ENCODE peak calls at places on chromosomes 4 and X, in nine cellular contexts. One of them, this sample, is unnamed. For H3K4me1, the result is how much of the 10 kb centered on the place peaks cover.

GRCh38 chr4:97016186-97016945 is 1126.9 kb downstream of the STPG2 start:
- DNase-seq in aorta: no peak
- DNase-seq in CD8-positive, alpha-beta T cell: no peak
- DNase-seq in lower lobe of right lung: no peak
- DNase-seq in colonic mucosa: no peak
- DNase-seq in right atrium auricular region: no peak
- DNase-seq in naive thymus-derived CD4-positive, alpha-beta T cell: no peak
- DNase-seq in psoas muscle: no peak
- DNase-seq in esophagus squamous epithelium: no peak
- DNase-seq in this sample: no peak

GRCh38 chrX:154797006-154797405 is 8.3 kb downstream of the MPP1 start:
- DNase-seq in lower lobe of right lung: no peak
- DNase-seq in colonic mucosa: no peak
- DNase-seq in right atrium auricular region: no peak
- DNase-seq in CD8-positive, alpha-beta T cell: no peak
- DNase-seq in naive thymus-derived CD4-positive, alpha-beta T cell: no peak
- DNase-seq in psoas muscle: no peak
- DNase-seq in esophagus squamous epithelium: no peak
- DNase-seq in aorta: no peak
- DNase-seq in this sample: no peak

GRCh38 chr4:111064342-111064993 is 441.6 kb upstream of the PITX2 start:
- DNase-seq in esophagus squamous epithelium: no peak
- DNase-seq in right atrium auricular region: no peak
- DNase-seq in naive thymus-derived CD4-positive, alpha-beta T cell: no peak
- DNase-seq in CD8-positive, alpha-beta T cell: no peak
- DNase-seq in aorta: no peak
- DNase-seq in lower lobe of right lung: no peak
- DNase-seq in colonic mucosa: no peak
- DNase-seq in psoas muscle: no peak
- DNase-seq in this sample: no peak

GRCh38 chr4:177118596-177118995 is 191.1 kb upstream of the NEIL3 start:
- DNase-seq in esophagus squamous epithelium: no peak
- DNase-seq in naive thymus-derived CD4-positive, alpha-beta T cell: no peak
- DNase-seq in psoas muscle: no peak
- DNase-seq in colonic mucosa: no peak
- DNase-seq in lower lobe of right lung: no peak
- DNase-seq in aorta: no peak
- DNase-seq in right atrium auricular region: peak
- DNase-seq in CD8-positive, alpha-beta T cell: no peak
- DNase-seq in this sample: peak

GRCh38 chr4:74757136-74757535 is 37.2 kb downstream of the BTC start:
- DNase-seq in naive thymus-derived CD4-positive, alpha-beta T cell: no peak
- DNase-seq in lower lobe of right lung: no peak
- DNase-seq in psoas muscle: no peak
- DNase-seq in right atrium auricular region: no peak
- DNase-seq in esophagus squamous epithelium: no peak
- DNase-seq in aorta: no peak
- DNase-seq in colonic mucosa: no peak
- DNase-seq in CD8-positive, alpha-beta T cell: no peak
- DNase-seq in this sample: no peak

GRCh38 chr4:185104733-185105132 is 38.3 kb upstream of the SLC25A4 start:
- DNase-seq in CD8-positive, alpha-beta T cell: no peak
- DNase-seq in aorta: no peak
- DNase-seq in psoas muscle: no peak
- DNase-seq in lower lobe of right lung: no peak
- DNase-seq in naive thymus-derived CD4-positive, alpha-beta T cell: no peak
- DNase-seq in esophagus squamous epithelium: no peak
- DNase-seq in colonic mucosa: no peak
- DNase-seq in right atrium auricular region: no peak
- DNase-seq in this sample: no peak

GRCh38 chr4:106986486-106986885 is 49.6 kb downstream of the DKK2 start:
- DNase-seq in aorta: no peak
- DNase-seq in colonic mucosa: no peak
- DNase-seq in lower lobe of right lung: no peak
- DNase-seq in esophagus squamous epithelium: no peak
- DNase-seq in psoas muscle: no peak
- DNase-seq in CD8-positive, alpha-beta T cell: no peak
- DNase-seq in right atrium auricular region: no peak
- DNase-seq in naive thymus-derived CD4-positive, alpha-beta T cell: no peak
- DNase-seq in this sample: no peak

GRCh38 chrX:68808686-68809357 is 20.0 kb upstream of the EFNB1 start:
- DNase-seq in aorta: no peak
- DNase-seq in colonic mucosa: no peak
- DNase-seq in CD8-positive, alpha-beta T cell: no peak
- DNase-seq in naive thymus-derived CD4-positive, alpha-beta T cell: no peak
- DNase-seq in esophagus squamous epithelium: no peak
- DNase-seq in lower lobe of right lung: no peak
- DNase-seq in psoas muscle: peak
- DNase-seq in right atrium auricular region: no peak
- DNase-seq in this sample: no peak

GRCh38 chrX:119690921-119691716 is 1.8 kb downstream of the SEPTIN6 start:
- DNase-seq in CD8-positive, alpha-beta T cell: no peak
- DNase-seq in psoas muscle: no peak
- DNase-seq in esophagus squamous epithelium: no peak
- DNase-seq in aorta: no peak
- DNase-seq in right atrium auricular region: no peak
- DNase-seq in naive thymus-derived CD4-positive, alpha-beta T cell: peak
- DNase-seq in colonic mucosa: no peak
- DNase-seq in lower lobe of right lung: no peak
- DNase-seq in this sample: no peak

GRCh38 chrX:45424341-45424740 is 223.7 kb upstream of the DIPK2B start:
- DNase-seq in CD8-positive, alpha-beta T cell: no peak
- DNase-seq in esophagus squamous epithelium: no peak
- DNase-seq in psoas muscle: no peak
- DNase-seq in naive thymus-derived CD4-positive, alpha-beta T cell: no peak
- DNase-seq in lower lobe of right lung: no peak
- DNase-seq in colonic mucosa: no peak
- DNase-seq in right atrium auricular region: no peak
- DNase-seq in aorta: no peak
- DNase-seq in this sample: no peak

GRCh38 chrX:13220916-13221315 is 98.9 kb downstream of the ATXN3L start:
- DNase-seq in lower lobe of right lung: no peak
- DNase-seq in aorta: no peak
- DNase-seq in esophagus squamous epithelium: no peak
- DNase-seq in CD8-positive, alpha-beta T cell: no peak
- DNase-seq in colonic mucosa: no peak
- DNase-seq in right atrium auricular region: no peak
- DNase-seq in naive thymus-derived CD4-positive, alpha-beta T cell: no peak
- DNase-seq in psoas muscle: no peak
- DNase-seq in this sample: no peak

GRCh38 chrX:109959356-109959871 is 43.5 kb upstream of the TMEM164 start:
- DNase-seq in aorta: no peak
- DNase-seq in colonic mucosa: no peak
- DNase-seq in CD8-positive, alpha-beta T cell: no peak
- DNase-seq in esophagus squamous epithelium: no peak
- DNase-seq in right atrium auricular region: no peak
- DNase-seq in lower lobe of right lung: no peak
- DNase-seq in naive thymus-derived CD4-positive, alpha-beta T cell: no peak
- DNase-seq in psoas muscle: no peak
- DNase-seq in this sample: no peak

GRCh38 chrX:115535844-115536243 is 25.1 kb upstream of the PLS3 start:
- DNase-seq in aorta: no peak
- DNase-seq in CD8-positive, alpha-beta T cell: no peak
- DNase-seq in psoas muscle: no peak
- DNase-seq in esophagus squamous epithelium: no peak
- DNase-seq in colonic mucosa: no peak
- DNase-seq in lower lobe of right lung: no peak
- DNase-seq in naive thymus-derived CD4-positive, alpha-beta T cell: no peak
- DNase-seq in right atrium auricular region: no peak
- DNase-seq in this sample: no peak

GRCh38 chrX:30913556-30913955 is 24.5 kb upstream of the TAB3 start:
- DNase-seq in CD8-positive, alpha-beta T cell: no peak
- DNase-seq in aorta: no peak
- DNase-seq in colonic mucosa: no peak
- DNase-seq in esophagus squamous epithelium: no peak
- DNase-seq in right atrium auricular region: no peak
- DNase-seq in naive thymus-derived CD4-positive, alpha-beta T cell: no peak
- DNase-seq in psoas muscle: no peak
- DNase-seq in lower lobe of right lung: no peak
- DNase-seq in this sample: no peak

GRCh38 chr4:1571165-1571908 is 112.8 kb downstream of the FAM53A start:
- DNase-seq in esophagus squamous epithelium: no peak
- DNase-seq in aorta: peak
- DNase-seq in right atrium auricular region: no peak
- DNase-seq in naive thymus-derived CD4-positive, alpha-beta T cell: no peak
- DNase-seq in lower lobe of right lung: peak
- DNase-seq in colonic mucosa: no peak
- DNase-seq in psoas muscle: peak
- DNase-seq in CD8-positive, alpha-beta T cell: no peak
- DNase-seq in this sample: peak
- H3K27ac ChIP-seq in esophagus squamous epithelium: no peak
- H3K27ac ChIP-seq in aorta: no peak
- H3K27ac ChIP-seq in right atrium auricular region: no peak
- H3K27ac ChIP-seq in naive thymus-derived CD4-positive, alpha-beta T cell: no peak
- H3K27ac ChIP-seq in lower lobe of right lung: no peak
- H3K27ac ChIP-seq in colonic mucosa: no peak
- H3K27ac ChIP-seq in psoas muscle: no peak
- H3K27ac ChIP-seq in CD8-positive, alpha-beta T cell: no peak
- H3K27ac ChIP-seq in this sample: no peak

GRCh38 chr4:76305033-76305687 is 1.4 kb upstream of the STBD1 start:
- DNase-seq in psoas muscle: no peak
- DNase-seq in colonic mucosa: no peak
- DNase-seq in aorta: no peak
- DNase-seq in CD8-positive, alpha-beta T cell: no peak
- DNase-seq in right atrium auricular region: no peak
- DNase-seq in naive thymus-derived CD4-positive, alpha-beta T cell: peak
- DNase-seq in esophagus squamous epithelium: no peak
- DNase-seq in lower lobe of right lung: no peak
- DNase-seq in this sample: no peak
- H3K4me3 ChIP-seq in psoas muscle: peak
- H3K4me3 ChIP-seq in colonic mucosa: peak
- H3K4me3 ChIP-seq in aorta: peak
- H3K4me3 ChIP-seq in CD8-positive, alpha-beta T cell: peak
- H3K4me3 ChIP-seq in right atrium auricular region: peak
- H3K4me3 ChIP-seq in naive thymus-derived CD4-positive, alpha-beta T cell: peak
- H3K4me3 ChIP-seq in esophagus squamous epithelium: peak
- H3K4me3 ChIP-seq in lower lobe of right lung: peak
- H3K4me3 ChIP-seq in this sample: peak

DNA sequence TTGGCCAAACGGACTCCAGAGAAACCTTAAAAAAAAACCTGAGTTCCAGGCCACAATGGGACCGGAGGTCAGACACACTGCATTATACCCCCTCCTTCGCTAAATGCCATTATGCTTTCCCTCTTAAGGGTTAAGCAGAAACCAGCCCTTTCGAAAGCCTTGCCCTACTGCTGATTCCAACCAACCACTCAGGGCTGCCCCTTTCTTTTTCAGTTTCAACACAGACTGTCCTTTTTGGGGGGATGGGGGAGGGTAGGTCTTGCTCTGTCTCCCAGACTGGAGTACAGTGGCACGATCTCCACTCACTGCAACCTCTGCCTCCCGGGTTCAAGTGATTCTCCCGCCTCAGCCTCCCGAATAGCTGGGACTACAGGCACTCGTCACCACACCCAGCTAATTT is 49.5 kb upstream of the MAN2B2 start:
- DNase-seq in lower lobe of right lung: no peak
- DNase-seq in esophagus squamous epithelium: no peak
- DNase-seq in aorta: no peak
- DNase-seq in right atrium auricular region: no peak
- DNase-seq in naive thymus-derived CD4-positive, alpha-beta T cell: no peak
- DNase-seq in colonic mucosa: no peak
- DNase-seq in psoas muscle: no peak
- DNase-seq in CD8-positive, alpha-beta T cell: no peak
- DNase-seq in this sample: no peak
- H3K4me1 ChIP-seq in lower lobe of right lung: under half
- H3K4me1 ChIP-seq in esophagus squamous epithelium: under half
- H3K4me1 ChIP-seq in aorta: under half
- H3K4me1 ChIP-seq in right atrium auricular region: under half
- H3K4me1 ChIP-seq in naive thymus-derived CD4-positive, alpha-beta T cell: under half
- H3K4me1 ChIP-seq in colonic mucosa: under half
- H3K4me1 ChIP-seq in psoas muscle: under half
- H3K4me1 ChIP-seq in CD8-positive, alpha-beta T cell: under half
- H3K4me1 ChIP-seq in this sample: under half

GRCh38 chr4:168859888-168860694 is 150.0 kb downstream of the CBR4 start:
- DNase-seq in CD8-positive, alpha-beta T cell: no peak
- DNase-seq in esophagus squamous epithelium: no peak
- DNase-seq in aorta: no peak
- DNase-seq in lower lobe of right lung: no peak
- DNase-seq in right atrium auricular region: no peak
- DNase-seq in naive thymus-derived CD4-positive, alpha-beta T cell: no peak
- DNase-seq in psoas muscle: no peak
- DNase-seq in colonic mucosa: no peak
- DNase-seq in this sample: no peak
- H3K27ac ChIP-seq in CD8-positive, alpha-beta T cell: no peak
- H3K27ac ChIP-seq in esophagus squamous epithelium: no peak
- H3K27ac ChIP-seq in aorta: peak
- H3K27ac ChIP-seq in lower lobe of right lung: peak
- H3K27ac ChIP-seq in right atrium auricular region: peak
- H3K27ac ChIP-seq in naive thymus-derived CD4-positive, alpha-beta T cell: no peak
- H3K27ac ChIP-seq in psoas muscle: peak
- H3K27ac ChIP-seq in colonic mucosa: no peak
- H3K27ac ChIP-seq in this sample: peak

DNA sequence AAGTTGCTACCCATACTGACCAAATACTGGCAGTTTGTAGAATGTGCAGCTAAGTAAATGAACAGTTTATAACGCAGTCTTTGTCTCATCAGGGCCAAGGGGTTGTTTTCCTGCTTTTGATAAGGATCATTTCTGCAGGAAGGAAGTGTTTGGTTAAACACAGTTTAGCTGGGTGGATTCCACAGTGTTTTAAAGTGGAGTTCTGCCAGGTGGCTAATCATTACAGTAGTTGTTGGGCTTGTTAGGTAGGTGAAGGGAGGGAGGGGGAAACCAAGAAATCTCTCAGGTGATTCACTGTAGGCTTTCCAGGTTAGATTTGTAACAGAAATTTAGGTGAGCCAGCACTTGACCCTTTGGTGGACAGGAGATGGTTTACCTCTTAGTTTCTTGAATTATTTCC is 58.1 kb downstream of the FNIP2 start:
- DNase-seq in colonic mucosa: peak
- DNase-seq in right atrium auricular region: no peak
- DNase-seq in aorta: no peak
- DNase-seq in psoas muscle: no peak
- DNase-seq in naive thymus-derived CD4-positive, alpha-beta T cell: no peak
- DNase-seq in esophagus squamous epithelium: no peak
- DNase-seq in lower lobe of right lung: no peak
- DNase-seq in CD8-positive, alpha-beta T cell: no peak
- DNase-seq in this sample: no peak
- H3K4me3 ChIP-seq in colonic mucosa: no peak
- H3K4me3 ChIP-seq in right atrium auricular region: no peak
- H3K4me3 ChIP-seq in aorta: no peak
- H3K4me3 ChIP-seq in psoas muscle: no peak
- H3K4me3 ChIP-seq in naive thymus-derived CD4-positive, alpha-beta T cell: no peak
- H3K4me3 ChIP-seq in esophagus squamous epithelium: no peak
- H3K4me3 ChIP-seq in lower lobe of right lung: no peak
- H3K4me3 ChIP-seq in CD8-positive, alpha-beta T cell: no peak
- H3K4me3 ChIP-seq in this sample: no peak

GRCh38 chr4:121675715-121676114 is 21.1 kb downstream of the ANXA5 start:
- DNase-seq in aorta: no peak
- DNase-seq in colonic mucosa: no peak
- DNase-seq in CD8-positive, alpha-beta T cell: no peak
- DNase-seq in lower lobe of right lung: no peak
- DNase-seq in esophagus squamous epithelium: no peak
- DNase-seq in psoas muscle: no peak
- DNase-seq in naive thymus-derived CD4-positive, alpha-beta T cell: no peak
- DNase-seq in right atrium auricular region: no peak
- DNase-seq in this sample: no peak
- H3K4me1 ChIP-seq in aorta: under half
- H3K4me1 ChIP-seq in colonic mucosa: under half
- H3K4me1 ChIP-seq in CD8-positive, alpha-beta T cell: under half
- H3K4me1 ChIP-seq in lower lobe of right lung: under half
- H3K4me1 ChIP-seq in esophagus squamous epithelium: under half
- H3K4me1 ChIP-seq in psoas muscle: under half
- H3K4me1 ChIP-seq in naive thymus-derived CD4-positive, alpha-beta T cell: under half
- H3K4me1 ChIP-seq in right atrium auricular region: under half
- H3K4me1 ChIP-seq in this sample: under half

GRCh38 chrX:131746491-131746968 is 202.7 kb downstream of the OR13H1 start:
- DNase-seq in psoas muscle: peak
- DNase-seq in aorta: peak
- DNase-seq in esophagus squamous epithelium: peak
- DNase-seq in colonic mucosa: peak
- DNase-seq in right atrium auricular region: peak
- DNase-seq in lower lobe of right lung: no peak
- DNase-seq in naive thymus-derived CD4-positive, alpha-beta T cell: peak
- DNase-seq in CD8-positive, alpha-beta T cell: no peak
- DNase-seq in this sample: peak
- H3K27ac ChIP-seq in psoas muscle: peak
- H3K27ac ChIP-seq in aorta: no peak
- H3K27ac ChIP-seq in esophagus squamous epithelium: no peak
- H3K27ac ChIP-seq in colonic mucosa: peak
- H3K27ac ChIP-seq in right atrium auricular region: peak
- H3K27ac ChIP-seq in lower lobe of right lung: no peak
- H3K27ac ChIP-seq in naive thymus-derived CD4-positive, alpha-beta T cell: peak
- H3K27ac ChIP-seq in CD8-positive, alpha-beta T cell: no peak
- H3K27ac ChIP-seq in this sample: peak